ENCODE peak calls at places on chromosome 1, in eight cellular contexts. M, L, F, E, O, X, T and D are unnamed samples.

GRCh38 chr1:209774592-209774991 is 9.8 kb downstream of the C1orf74 start:
- DNase-seq in M (no peak), L (no peak), F (no peak), E (no peak), O (no peak), X (no peak), T (no peak), D (no peak)

GRCh38 chr1:202007279-202007678 is 3.1 kb upstream of the ELF3 start:
- DNase-seq in M (no peak), L (no peak), F (no peak), E (no peak), O (no peak), X (no peak), T (no peak), D (no peak)

GRCh38 chr1:118294817-118295486 is 109.9 kb upstream of the SPAG17 start:
- DNase-seq in M (no peak), L (no peak), F (no peak), E (no peak), O (no peak), X (no peak), T (no peak), D (no peak)

GRCh38 chr1:8397511-8397910 is 79.6 kb downstream of the SLC45A1 start:
- DNase-seq in M (peak; percentile 45), L (no peak), F (no peak), E (no peak), O (no peak), X (no peak), T (no peak), D (no peak)

GRCh38 chr1:202575906-202576653 is 134.2 kb downstream of the SYT2 start:
- DNase-seq in M (no peak), L (no peak), F (no peak), E (no peak), O (no peak), X (no peak), T (no peak), D (no peak)

GRCh38 chr1:151984313-151984956 is 9.2 kb downstream of the S100A10 start:
- DNase-seq in M (no peak), L (no peak), F (no peak), E (peak; percentile 24), O (no peak), X (no peak), T (no peak), D (peak; percentile 30)

GRCh38 chr1:232568331-232568852 is 61.5 kb downstream of the SIPA1L2 start:
- DNase-seq in M (no peak), L (no peak), F (no peak), E (no peak), O (no peak), X (no peak), T (no peak), D (no peak)

GRCh38 chr1:76145332-76145731 is 70.8 kb downstream of the ST6GALNAC3 start:
- DNase-seq in M (no peak), L (no peak), F (no peak), E (no peak), O (no peak), X (no peak), T (no peak), D (no peak)

GRCh38 chr1:10851024-10852013 is 54.9 kb upstream of the CASZ1 start:
- DNase-seq in M (no peak), L (no peak), F (no peak), E (no peak), O (no peak), X (no peak), T (no peak), D (no peak)

GRCh38 chr1:64114012-64114525 is 89.4 kb upstream of the UBE2U start:
- DNase-seq in M (no peak), L (no peak), F (no peak), E (no peak), O (no peak), X (no peak), T (no peak), D (no peak)

GRCh38 chr1:209536843-209537242 is 46.7 kb upstream of the CAMK1G start:
- DNase-seq in M (no peak), L (no peak), F (no peak), E (no peak), O (no peak), X (no peak), T (no peak), D (no peak)

GRCh38 chr1:27018316-27018715 is 5.7 kb upstream of the TENT5B start:
- DNase-seq in M (no peak), L (no peak), F (no peak), E (no peak), O (no peak), X (no peak), T (no peak), D (no peak)

GRCh38 chr1:204868340-204868700 is 2.3 kb upstream of the NFASC start:
- DNase-seq in M (no peak), L (no peak), F (no peak), E (no peak), O (no peak), X (no peak), T (no peak), D (no peak)

GRCh38 chr1:203290261-203291089 is 14.8 kb upstream of the BTG2 start:
- DNase-seq in M (no peak), L (peak; percentile 47), F (peak; percentile 97), E (peak; percentile 94), O (peak; percentile 87), X (peak; percentile 94), T (peak; percentile 86), D (peak; percentile 99)

GRCh38 chr1:204894031-204894430 is 23.4 kb downstream of the NFASC start:
- DNase-seq in M (no peak), L (no peak), F (no peak), E (no peak), O (no peak), X (no peak), T (no peak), D (no peak)

GRCh38 chr1:244221961-244222360 is 170.9 kb downstream of the ZBTB18 start:
- DNase-seq in M (no peak), L (no peak), F (no peak), E (no peak), O (no peak), X (no peak), T (no peak), D (no peak)

GRCh38 chr1:109996476-109996875 is 11.9 kb downstream of the AHCYL1 start:
- DNase-seq in M (no peak), L (no peak), F (no peak), E (no peak), O (no peak), X (no peak), T (no peak), D (no peak)

GRCh38 chr1:20212685-20213331 is 26.5 kb upstream of the PLA2G2C start:
- DNase-seq in M (peak; percentile 81), L (peak; percentile 18), F (peak; percentile 62), E (peak; percentile 56), O (peak; percentile 76), X (peak; percentile 20), T (no peak), D (peak; percentile 72)

GRCh38 chr1:2804628-2805351 is 3.3 kb upstream of the TTC34 start:
- DNase-seq in M (no peak), L (no peak), F (no peak), E (no peak), O (no peak), X (no peak), T (no peak), D (no peak)

GRCh38 chr1:223844962-223845809 is 561 bp downstream of the TP53BP2 start:
- DNase-seq in M (peak; percentile 20), L (no peak), F (peak; percentile 63), E (peak; percentile 48), O (peak; percentile 44), X (peak; percentile 66), T (peak; percentile 53), D (peak; percentile 55)

GRCh38 chr1:199550384-199551067 is 477.0 kb upstream of the NR5A2 start:
- DNase-seq in M (peak; percentile 9), L (no peak), F (no peak), E (no peak), O (no peak), X (no peak), T (no peak), D (no peak)

GRCh38 chr1:15951341-15952153 is 24.4 kb downstream of the ZBTB17 start:
- DNase-seq in M (no peak), L (no peak), F (no peak), E (peak; percentile 31), O (no peak), X (no peak), T (no peak), D (peak; percentile 73)

GRCh38 chr1:119080586-119080985 is 59.9 kb downstream of the WARS2 start:
- DNase-seq in M (peak; percentile 91), L (peak; percentile 82), F (no peak), E (no peak), O (no peak), X (peak; percentile 50), T (no peak), D (no peak)

GRCh38 chr1:45216861-45217260 is 10.5 kb upstream of the ZSWIM5 start:
- DNase-seq in M (no peak), L (no peak), F (no peak), E (no peak), O (no peak), X (no peak), T (no peak), D (no peak)

GRCh38 chr1:183576537-183576936 is 13.7 kb downstream of the NCF2 start:
- DNase-seq in M (no peak), L (no peak), F (no peak), E (no peak), O (no peak), X (no peak), T (no peak), D (no peak)

GRCh38 chr1:240242601-240243144 is 151.0 kb downstream of the FMN2 start:
- DNase-seq in M (no peak), L (peak; percentile 51), F (no peak), E (no peak), O (no peak), X (no peak), T (no peak), D (no peak)

GRCh38 chr1:245742891-245743290 is 588.1 kb downstream of the KIF26B start:
- DNase-seq in M (peak; percentile 43), L (no peak), F (no peak), E (no peak), O (no peak), X (no peak), T (no peak), D (no peak)

GRCh38 chr1:6357243-6357929 is 36.2 kb downstream of the ACOT7 start:
- DNase-seq in M (no peak), L (no peak), F (no peak), E (no peak), O (no peak), X (no peak), T (no peak), D (no peak)

GRCh38 chr1:247111259-247111635 is 7.1 kb upstream of the ZNF669 start:
- DNase-seq in M (no peak), L (no peak), F (no peak), E (no peak), O (peak; percentile 16), X (peak; percentile 33), T (no peak), D (no peak)

GRCh38 chr1:232334246-232334645 is 295.7 kb downstream of the SIPA1L2 start:
- DNase-seq in M (no peak), L (no peak), F (no peak), E (no peak), O (no peak), X (no peak), T (no peak), D (no peak)

GRCh38 chr1:24867064-24867870 is 62.8 kb downstream of the RUNX3 start:
- DNase-seq in M (no peak), L (no peak), F (no peak), E (no peak), O (no peak), X (no peak), T (no peak), D (no peak)

GRCh38 chr1:227944066-227944930 is 3.4 kb downstream of the WNT9A start:
- DNase-seq in M (no peak), L (no peak), F (no peak), E (no peak), O (no peak), X (peak; percentile 36), T (no peak), D (no peak)